ENCODE peak calls at places on chromosomes 13 and 19, in eight cellular contexts. One of them, this sample, is unnamed.

GRCh38 chr13:64186503-64186902 is 2770.9 kb upstream of the PCDH20 start:
- DNase-seq in ovary: no peak
- DNase-seq in CD4-positive, alpha-beta T cell: no peak
- DNase-seq in glutamatergic neuron: no peak
- DNase-seq in left ventricle myocardium inferior: no peak
- DNase-seq in heart left ventricle: no peak
- DNase-seq in cardiac fibroblast: peak; percentile 6
- DNase-seq in uterus: no peak
- DNase-seq in this sample: no peak

GRCh38 chr13:67204731-67205130 is 25.4 kb downstream of the PCDH9 start:
- DNase-seq in ovary: no peak
- DNase-seq in CD4-positive, alpha-beta T cell: no peak
- DNase-seq in glutamatergic neuron: no peak
- DNase-seq in left ventricle myocardium inferior: no peak
- DNase-seq in heart left ventricle: no peak
- DNase-seq in cardiac fibroblast: peak; percentile 42
- DNase-seq in uterus: no peak
- DNase-seq in this sample: no peak

GRCh38 chr13:39038569-39038898 is 278 bp downstream of the NHLRC3 start:
- DNase-seq in ovary: no peak
- DNase-seq in CD4-positive, alpha-beta T cell: peak; percentile 39
- DNase-seq in glutamatergic neuron: no peak
- DNase-seq in left ventricle myocardium inferior: no peak
- DNase-seq in heart left ventricle: no peak
- DNase-seq in cardiac fibroblast: no peak
- DNase-seq in uterus: peak; percentile 19
- DNase-seq in this sample: peak; percentile 74

GRCh38 chr13:26991508-26992181 is 180.0 kb downstream of the USP12 start:
- DNase-seq in ovary: no peak
- DNase-seq in CD4-positive, alpha-beta T cell: no peak
- DNase-seq in glutamatergic neuron: no peak
- DNase-seq in left ventricle myocardium inferior: no peak
- DNase-seq in heart left ventricle: no peak
- DNase-seq in cardiac fibroblast: peak; percentile 36
- DNase-seq in uterus: no peak
- DNase-seq in this sample: no peak

GRCh38 chr13:22055259-22055658 is 384.4 kb downstream of the FGF9 start:
- DNase-seq in ovary: no peak
- DNase-seq in CD4-positive, alpha-beta T cell: no peak
- DNase-seq in glutamatergic neuron: no peak
- DNase-seq in left ventricle myocardium inferior: no peak
- DNase-seq in heart left ventricle: no peak
- DNase-seq in cardiac fibroblast: no peak
- DNase-seq in uterus: no peak
- DNase-seq in this sample: no peak

GRCh38 chr13:26473571-26474230 is 83.8 kb upstream of the WASF3 start:
- DNase-seq in ovary: no peak
- DNase-seq in CD4-positive, alpha-beta T cell: no peak
- DNase-seq in glutamatergic neuron: no peak
- DNase-seq in left ventricle myocardium inferior: no peak
- DNase-seq in heart left ventricle: no peak
- DNase-seq in cardiac fibroblast: no peak
- DNase-seq in uterus: no peak
- DNase-seq in this sample: no peak

GRCh38 chr19:10936661-10937084 is 8.1 kb downstream of the TIMM29 start:
- DNase-seq in ovary: peak; percentile 56
- DNase-seq in CD4-positive, alpha-beta T cell: no peak
- DNase-seq in glutamatergic neuron: peak; percentile 63
- DNase-seq in left ventricle myocardium inferior: no peak
- DNase-seq in heart left ventricle: no peak
- DNase-seq in cardiac fibroblast: peak; percentile 89
- DNase-seq in uterus: peak; percentile 67
- DNase-seq in this sample: peak; percentile 56

GRCh38 chr13:75705395-75705794 is 69.3 kb downstream of the LMO7 start:
- DNase-seq in ovary: no peak
- DNase-seq in CD4-positive, alpha-beta T cell: no peak
- DNase-seq in glutamatergic neuron: no peak
- DNase-seq in left ventricle myocardium inferior: no peak
- DNase-seq in heart left ventricle: no peak
- DNase-seq in cardiac fibroblast: peak; percentile 65
- DNase-seq in uterus: no peak
- DNase-seq in this sample: no peak

GRCh38 chr13:90713436-90714133 is 633.9 kb upstream of the MIR17HG start:
- DNase-seq in ovary: no peak
- DNase-seq in CD4-positive, alpha-beta T cell: no peak
- DNase-seq in glutamatergic neuron: no peak
- DNase-seq in left ventricle myocardium inferior: no peak
- DNase-seq in heart left ventricle: no peak
- DNase-seq in cardiac fibroblast: no peak
- DNase-seq in uterus: no peak
- DNase-seq in this sample: no peak

GRCh38 chr19:49200238-49200862 is 42.8 kb downstream of the TRPM4 start:
- DNase-seq in ovary: no peak
- DNase-seq in CD4-positive, alpha-beta T cell: no peak
- DNase-seq in glutamatergic neuron: no peak
- DNase-seq in left ventricle myocardium inferior: no peak
- DNase-seq in heart left ventricle: no peak
- DNase-seq in cardiac fibroblast: peak; percentile 15
- DNase-seq in uterus: no peak
- DNase-seq in this sample: peak; percentile 36

GRCh38 chr19:48975947-48976847 is 11.1 kb downstream of the FTL start:
- DNase-seq in ovary: no peak
- DNase-seq in CD4-positive, alpha-beta T cell: no peak
- DNase-seq in glutamatergic neuron: peak; percentile 68
- DNase-seq in left ventricle myocardium inferior: no peak
- DNase-seq in heart left ventricle: no peak
- DNase-seq in cardiac fibroblast: no peak
- DNase-seq in uterus: no peak
- DNase-seq in this sample: peak; percentile 78

GRCh38 chr19:40756502-40757110 is 5.6 kb downstream of the SNRPA start:
- DNase-seq in ovary: no peak
- DNase-seq in CD4-positive, alpha-beta T cell: no peak
- DNase-seq in glutamatergic neuron: no peak
- DNase-seq in left ventricle myocardium inferior: no peak
- DNase-seq in heart left ventricle: no peak
- DNase-seq in cardiac fibroblast: no peak
- DNase-seq in uterus: no peak
- DNase-seq in this sample: peak; percentile 67

GRCh38 chr19:45553464-45553863 is 31.1 kb downstream of the OPA3 start:
- DNase-seq in ovary: no peak
- DNase-seq in CD4-positive, alpha-beta T cell: no peak
- DNase-seq in glutamatergic neuron: peak; percentile 64
- DNase-seq in left ventricle myocardium inferior: no peak
- DNase-seq in heart left ventricle: no peak
- DNase-seq in cardiac fibroblast: no peak
- DNase-seq in uterus: no peak
- DNase-seq in this sample: no peak

GRCh38 chr13:44198826-44199225 is 174.8 kb upstream of the SERP2 start:
- DNase-seq in ovary: no peak
- DNase-seq in CD4-positive, alpha-beta T cell: no peak
- DNase-seq in glutamatergic neuron: no peak
- DNase-seq in left ventricle myocardium inferior: no peak
- DNase-seq in heart left ventricle: no peak
- DNase-seq in cardiac fibroblast: no peak
- DNase-seq in uterus: no peak
- DNase-seq in this sample: no peak

GRCh38 chr13:109567315-109567714 is 219.1 kb downstream of the IRS2 start:
- DNase-seq in ovary: no peak
- DNase-seq in CD4-positive, alpha-beta T cell: no peak
- DNase-seq in glutamatergic neuron: no peak
- DNase-seq in left ventricle myocardium inferior: no peak
- DNase-seq in heart left ventricle: no peak
- DNase-seq in cardiac fibroblast: no peak
- DNase-seq in uterus: no peak
- DNase-seq in this sample: no peak

GRCh38 chr19:40443930-40444180 is 280 bp downstream of the SERTAD3 start:
- DNase-seq in ovary: no peak
- DNase-seq in CD4-positive, alpha-beta T cell: no peak
- DNase-seq in glutamatergic neuron: no peak
- DNase-seq in left ventricle myocardium inferior: no peak
- DNase-seq in heart left ventricle: no peak
- DNase-seq in cardiac fibroblast: no peak
- DNase-seq in uterus: no peak
- DNase-seq in this sample: no peak

GRCh38 chr13:35191883-35192282 is 249.8 kb downstream of the NBEA start:
- DNase-seq in ovary: no peak
- DNase-seq in CD4-positive, alpha-beta T cell: no peak
- DNase-seq in glutamatergic neuron: no peak
- DNase-seq in left ventricle myocardium inferior: no peak
- DNase-seq in heart left ventricle: no peak
- DNase-seq in cardiac fibroblast: peak; percentile 10
- DNase-seq in uterus: no peak
- DNase-seq in this sample: no peak

GRCh38 chr19:1907563-1908363 is 2.6 kb downstream of the ADAT3 start:
- DNase-seq in ovary: peak; percentile 57
- DNase-seq in CD4-positive, alpha-beta T cell: no peak
- DNase-seq in glutamatergic neuron: no peak
- DNase-seq in left ventricle myocardium inferior: no peak
- DNase-seq in heart left ventricle: no peak
- DNase-seq in cardiac fibroblast: no peak
- DNase-seq in uterus: no peak
- DNase-seq in this sample: no peak

GRCh38 chr13:47114030-47114429 is 217.2 kb upstream of the HTR2A start:
- DNase-seq in ovary: no peak
- DNase-seq in CD4-positive, alpha-beta T cell: no peak
- DNase-seq in glutamatergic neuron: no peak
- DNase-seq in left ventricle myocardium inferior: no peak
- DNase-seq in heart left ventricle: no peak
- DNase-seq in cardiac fibroblast: peak; percentile 33
- DNase-seq in uterus: no peak
- DNase-seq in this sample: no peak

GRCh38 chr13:67023088-67023893 is 206.8 kb downstream of the PCDH9 start:
- DNase-seq in ovary: no peak
- DNase-seq in CD4-positive, alpha-beta T cell: no peak
- DNase-seq in glutamatergic neuron: no peak
- DNase-seq in left ventricle myocardium inferior: no peak
- DNase-seq in heart left ventricle: no peak
- DNase-seq in cardiac fibroblast: peak; percentile 91
- DNase-seq in uterus: no peak
- DNase-seq in this sample: peak; percentile 2

GRCh38 chr19:35419046-35419445 is 29.0 kb upstream of the FFAR2 start:
- DNase-seq in ovary: no peak
- DNase-seq in CD4-positive, alpha-beta T cell: no peak
- DNase-seq in glutamatergic neuron: no peak
- DNase-seq in left ventricle myocardium inferior: no peak
- DNase-seq in heart left ventricle: no peak
- DNase-seq in cardiac fibroblast: no peak
- DNase-seq in uterus: no peak
- DNase-seq in this sample: no peak

GRCh38 chr13:33639158-33639557 is 178.8 kb upstream of the RFC3 start:
- DNase-seq in ovary: peak; percentile 42
- DNase-seq in CD4-positive, alpha-beta T cell: no peak
- DNase-seq in glutamatergic neuron: no peak
- DNase-seq in left ventricle myocardium inferior: no peak
- DNase-seq in heart left ventricle: no peak
- DNase-seq in cardiac fibroblast: peak; percentile 93
- DNase-seq in uterus: peak; percentile 73
- DNase-seq in this sample: no peak

GRCh38 chr13:27997904-27998522 is 9.5 kb upstream of the URAD start:
- DNase-seq in ovary: no peak
- DNase-seq in CD4-positive, alpha-beta T cell: no peak
- DNase-seq in glutamatergic neuron: peak; percentile 58
- DNase-seq in left ventricle myocardium inferior: peak; percentile 46
- DNase-seq in heart left ventricle: no peak
- DNase-seq in cardiac fibroblast: peak; percentile 52
- DNase-seq in uterus: no peak
- DNase-seq in this sample: peak; percentile 60
- TF ChIP-seq CTCF in ovary: no peak
- TF ChIP-seq CTCF in CD4-positive, alpha-beta T cell: no peak
- TF ChIP-seq CTCF in glutamatergic neuron: peak; percentile 20
- TF ChIP-seq CTCF in left ventricle myocardium inferior: peak; percentile 57
- TF ChIP-seq CTCF in heart left ventricle: peak; percentile 66
- TF ChIP-seq CTCF in cardiac fibroblast: peak; percentile 35
- TF ChIP-seq CTCF in uterus: no peak
- TF ChIP-seq CTCF in this sample: peak; percentile 46

DNA sequence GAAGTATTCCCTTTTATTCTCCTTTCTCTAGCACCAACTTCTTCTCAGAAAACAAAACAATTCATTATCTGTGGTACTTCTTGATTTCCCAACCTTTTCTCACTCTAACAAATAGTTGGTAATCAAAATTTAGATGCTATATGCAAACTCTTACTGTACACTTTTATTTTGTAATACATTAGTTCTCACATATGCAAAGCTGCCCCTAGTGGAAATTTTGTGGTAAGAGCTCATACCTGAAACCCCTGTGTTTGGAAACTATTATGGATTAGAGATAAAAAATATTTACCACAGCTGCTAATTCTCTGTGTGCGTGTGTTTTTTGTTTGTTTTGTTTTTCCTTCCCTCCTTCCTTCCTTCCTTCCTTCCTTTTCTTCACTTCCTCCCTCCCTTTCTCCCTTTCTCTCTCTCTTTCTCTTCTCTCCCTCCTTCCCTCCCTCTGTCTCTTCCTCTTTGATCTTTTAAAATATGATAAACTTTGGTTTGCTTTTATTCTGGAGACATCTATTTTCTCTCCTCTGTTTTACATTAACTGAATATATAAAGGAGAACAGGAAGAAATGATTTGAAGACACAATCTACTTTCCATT is 537.4 kb downstream of the SLITRK6 start:
- DNase-seq in ovary: no peak
- DNase-seq in CD4-positive, alpha-beta T cell: no peak
- DNase-seq in glutamatergic neuron: no peak
- DNase-seq in left ventricle myocardium inferior: no peak
- DNase-seq in heart left ventricle: no peak
- DNase-seq in cardiac fibroblast: peak; percentile 27
- DNase-seq in uterus: no peak
- DNase-seq in this sample: no peak
- TF ChIP-seq CTCF in ovary: no peak
- TF ChIP-seq CTCF in CD4-positive, alpha-beta T cell: no peak
- TF ChIP-seq CTCF in glutamatergic neuron: peak; percentile 62
- TF ChIP-seq CTCF in left ventricle myocardium inferior: no peak
- TF ChIP-seq CTCF in heart left ventricle: no peak
- TF ChIP-seq CTCF in cardiac fibroblast: peak; percentile 5
- TF ChIP-seq CTCF in uterus: no peak
- TF ChIP-seq CTCF in this sample: no peak

DNA sequence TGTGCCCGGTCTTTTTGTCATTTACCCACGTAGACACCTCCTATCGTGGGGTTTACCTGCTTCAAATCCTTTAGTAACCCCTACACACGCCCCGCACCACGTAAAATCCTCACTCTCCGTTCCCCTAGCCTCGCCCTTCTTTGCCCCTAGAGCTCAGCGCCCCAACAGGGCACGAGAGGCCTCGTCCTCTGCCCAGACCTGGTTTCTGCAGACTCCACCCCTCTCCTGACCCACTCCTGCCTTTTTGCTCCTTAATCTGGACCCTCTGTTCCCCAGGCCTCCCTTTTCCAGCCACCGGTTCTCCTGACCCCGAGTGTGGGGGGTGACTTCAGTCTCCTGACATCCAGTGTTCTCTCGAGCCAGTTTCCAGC is 427 bp downstream of the ZNF528 start:
- DNase-seq in ovary: no peak
- DNase-seq in CD4-positive, alpha-beta T cell: no peak
- DNase-seq in glutamatergic neuron: peak; percentile 21
- DNase-seq in left ventricle myocardium inferior: no peak
- DNase-seq in heart left ventricle: no peak
- DNase-seq in cardiac fibroblast: peak; percentile 21
- DNase-seq in uterus: no peak
- DNase-seq in this sample: peak; percentile 18
- TF ChIP-seq CTCF in ovary: no peak
- TF ChIP-seq CTCF in CD4-positive, alpha-beta T cell: no peak
- TF ChIP-seq CTCF in glutamatergic neuron: no peak
- TF ChIP-seq CTCF in left ventricle myocardium inferior: no peak
- TF ChIP-seq CTCF in heart left ventricle: no peak
- TF ChIP-seq CTCF in cardiac fibroblast: peak; percentile 8
- TF ChIP-seq CTCF in uterus: no peak
- TF ChIP-seq CTCF in this sample: no peak

GRCh38 chr13:59392328-59392727 is 771.4 kb downstream of the DIAPH3 start:
- DNase-seq in ovary: no peak
- DNase-seq in CD4-positive, alpha-beta T cell: no peak
- DNase-seq in glutamatergic neuron: no peak
- DNase-seq in left ventricle myocardium inferior: no peak
- DNase-seq in heart left ventricle: no peak
- DNase-seq in cardiac fibroblast: no peak
- DNase-seq in uterus: no peak
- DNase-seq in this sample: no peak
- TF ChIP-seq CTCF in ovary: no peak
- TF ChIP-seq CTCF in CD4-positive, alpha-beta T cell: no peak
- TF ChIP-seq CTCF in glutamatergic neuron: no peak
- TF ChIP-seq CTCF in left ventricle myocardium inferior: no peak
- TF ChIP-seq CTCF in heart left ventricle: no peak
- TF ChIP-seq CTCF in cardiac fibroblast: no peak
- TF ChIP-seq CTCF in uterus: no peak
- TF ChIP-seq CTCF in this sample: no peak

This sample was measured in activated CD8-positive, alpha-beta T cell treated with anti-CD3 and anti-CD28 coated beads for 36 hours.